ENCODE peak calls at places on chromosomes 7 and 10, in eight cellular contexts. O is GM04504; V is pons; M is AG09319; J is AG08395; D is glutamatergic neuron; U is activated CD8-positive, alpha-beta T cell treated with anti-CD3 and anti-CD28 coated beads for 36 hours; T is CD4-positive, alpha-beta T cell. Y is an unnamed sample.
A peak's percentile ranks its signal among the peaks of the same experiment; 100 is the strongest.

GRCh38 chr10:124252097-124252715 is 158.8 kb upstream of the CHST15 start:
- DNase-seq in O (no peak), V (no peak), M (no peak), J (no peak), D (no peak), U (no peak), T (no peak), Y (no peak)

GRCh38 chr10:17214486-17214885 is 13.0 kb upstream of the TRDMT1 start:
- DNase-seq in O (no peak), V (no peak), M (no peak), J (no peak), D (no peak), U (no peak), T (no peak), Y (no peak)

GRCh38 chr7:17608114-17608833 is 309.8 kb downstream of the AHR start:
- DNase-seq in O (peak; percentile 45), V (no peak), M (no peak), J (no peak), D (no peak), U (no peak), T (no peak), Y (no peak)

GRCh38 chr10:51327432-51327831 is 253.1 kb downstream of the PRKG1 start:
- DNase-seq in O (no peak), V (no peak), M (no peak), J (no peak), D (no peak), U (no peak), T (no peak), Y (no peak)

GRCh38 chr10:43084812-43085211 is 7.9 kb downstream of the RET start:
- DNase-seq in O (no peak), V (no peak), M (no peak), J (no peak), D (no peak), U (no peak), T (no peak), Y (no peak)

GRCh38 chr10:17814981-17815380 is 5.8 kb downstream of the MRC1 start:
- DNase-seq in O (no peak), V (no peak), M (no peak), J (no peak), D (no peak), U (no peak), T (no peak), Y (no peak)

GRCh38 chr7:35727571-35727970 is 32.6 kb upstream of the HERPUD2 start:
- DNase-seq in O (no peak), V (no peak), M (no peak), J (peak; percentile 16), D (no peak), U (peak; percentile 63), T (no peak), Y (no peak)

GRCh38 chr7:69598487-69599148 is 343 bp downstream of the AUTS2 start:
- DNase-seq in O (no peak), V (peak; percentile 43), M (no peak), J (peak; percentile 35), D (no peak), U (peak; percentile 8), T (no peak), Y (no peak)

GRCh38 chr7:106524690-106525059 is 136.3 kb downstream of the CCDC71L start:
- DNase-seq in O (no peak), V (no peak), M (no peak), J (no peak), D (no peak), U (no peak), T (no peak), Y (no peak)

GRCh38 chr7:64875658-64876406 is 27.2 kb upstream of the ZNF273 start:
- DNase-seq in O (no peak), V (no peak), M (no peak), J (peak; percentile 1), D (no peak), U (no peak), T (no peak), Y (peak; percentile 4)

GRCh38 chr10:103120977-103121735 is 71.9 kb downstream of the NT5C2 start:
- DNase-seq in O (no peak), V (no peak), M (no peak), J (no peak), D (no peak), U (no peak), T (no peak), Y (no peak)

GRCh38 chr10:82572686-82573226 is 697.8 kb downstream of the NRG3 start:
- DNase-seq in O (no peak), V (no peak), M (no peak), J (no peak), D (no peak), U (no peak), T (no peak), Y (no peak)

GRCh38 chr10:7520496-7521485 is 110.0 kb upstream of the SFMBT2 start:
- DNase-seq in O (no peak), V (no peak), M (no peak), J (no peak), D (no peak), U (no peak), T (no peak), Y (no peak)

GRCh38 chr7:117227091-117227490 is 95.8 kb downstream of the WNT2 start:
- DNase-seq in O (no peak), V (no peak), M (no peak), J (no peak), D (no peak), U (no peak), T (no peak), Y (no peak)

GRCh38 chr10:7610651-7611389 is 55.9 kb downstream of the ITIH5 start:
- DNase-seq in O (peak; percentile 89), V (no peak), M (peak; percentile 94), J (peak; percentile 79), D (no peak), U (no peak), T (no peak), Y (no peak)

GRCh38 chr10:52106895-52107294 is 207.2 kb upstream of the DKK1 start:
- DNase-seq in O (no peak), V (no peak), M (no peak), J (no peak), D (no peak), U (no peak), T (no peak), Y (peak; percentile 38)

GRCh38 chr10:62652114-62652513 is 152.4 kb upstream of the ADO start:
- DNase-seq in O (no peak), V (no peak), M (no peak), J (peak; percentile 61), D (no peak), U (peak; percentile 58), T (no peak), Y (no peak)